ENCODE peak calls at places on chromosomes 11 and 22, in six cellular contexts. Z, D, X, W, V and I are unnamed samples.

GRCh38 chr22:43090130-43090789 is 1.1 kb upstream of the TTLL1 start:
- DNase-seq in V (no peak), W (peak; percentile 61), X (peak; percentile 80), D (peak; percentile 71), Z (no peak), I (peak; percentile 87)

GRCh38 chr22:27919943-27920755 is 1.1 kb upstream of the PITPNB start:
- DNase-seq in D (no peak), V (no peak), Z (peak; percentile 27), X (peak; percentile 46), W (peak; percentile 4), I (no peak)

GRCh38 chr11:8209208-8209807 is 40.5 kb upstream of the RIC3 start:
- DNase-seq in X (no peak), Z (no peak), V (no peak), W (peak; percentile 15), D (no peak), I (no peak)

GRCh38 chr11:116454020-116454645 is 318.7 kb downstream of the BUD13 start:
- DNase-seq in V (no peak), D (no peak), Z (peak; percentile 52), X (peak; percentile 31), W (peak; percentile 4), I (peak; percentile 54)

GRCh38 chr11:79059171-79059570 is 381.7 kb downstream of the TENM4 start:
- DNase-seq in X (no peak), W (no peak), V (no peak), D (no peak), Z (no peak), I (no peak)

GRCh38 chr11:129440028-129440630 is 64.5 kb downstream of the BARX2 start:
- DNase-seq in Z (no peak), W (no peak), V (no peak), X (no peak), D (no peak), I (no peak)

GRCh38 chr11:108672113-108672512 is 7.2 kb downstream of the DDX10 start:
- DNase-seq in V (no peak), D (peak; percentile 24), W (no peak), X (peak; percentile 61), Z (no peak), I (peak; percentile 24)

GRCh38 chr11:123103326-123103980 is 41.5 kb upstream of the HSPA8 start:
- DNase-seq in W (peak; percentile 29), Z (peak; percentile 16), X (peak; percentile 46), D (no peak), V (no peak), I (peak; percentile 90)

GRCh38 chr11:128720522-128720985 is 26.7 kb downstream of the FLI1 start:
- DNase-seq in X (peak; percentile 58), D (no peak), Z (peak; percentile 58), W (peak; percentile 59), V (no peak), I (no peak)

GRCh38 chr11:86805873-86806310 is 5.5 kb downstream of the PRSS23 start:
- DNase-seq in X (no peak), Z (no peak), V (no peak), W (peak; percentile 44), D (no peak), I (no peak)

GRCh38 chr11:104332110-104332509 is 168.2 kb upstream of the PDGFD start:
- DNase-seq in W (no peak), D (no peak), X (no peak), V (no peak), Z (peak; percentile 34), I (no peak)

GRCh38 chr22:46061431-46062231 is 84.7 kb upstream of the WNT7B start:
- DNase-seq in W (no peak), Z (no peak), D (no peak), V (no peak), X (no peak), I (no peak)

GRCh38 chr11:19980388-19980787 is 179.9 kb downstream of the DBX1 start:
- DNase-seq in W (no peak), X (no peak), D (no peak), V (no peak), Z (no peak), I (no peak)

GRCh38 chr22:40703731-40704130 is 24.4 kb downstream of the MCHR1 start:
- DNase-seq in Z (no peak), W (no peak), D (no peak), X (no peak), V (no peak), I (peak; percentile 20)

GRCh38 chr11:96130061-96130460 is 206.2 kb upstream of the MTMR2 start:
- DNase-seq in W (no peak), V (no peak), D (no peak), X (no peak), Z (no peak), I (no peak)

GRCh38 chr22:41603873-41604332 is 14.3 kb upstream of the PMM1 start:
- DNase-seq in W (peak; percentile 68), D (no peak), Z (no peak), V (no peak), X (no peak), I (no peak)

GRCh38 chr11:117221775-117222517 is 9.9 kb downstream of the PCSK7 start:
- DNase-seq in X (no peak), W (no peak), D (no peak), V (no peak), Z (no peak), I (peak; percentile 66)

GRCh38 chr11:70846781-70847400 is 405.5 kb downstream of the SHANK2 start:
- DNase-seq in D (no peak), Z (no peak), V (no peak), X (no peak), W (no peak), I (no peak)

GRCh38 chr11:74932797-74933196 is 16.1 kb downstream of the XRRA1 start:
- DNase-seq in X (peak; percentile 70), D (no peak), W (no peak), V (no peak), Z (no peak), I (no peak)

GRCh38 chr11:19536131-19536530 is 176.5 kb upstream of the NAV2 start:
- DNase-seq in Z (no peak), D (no peak), V (no peak), W (no peak), X (no peak), I (no peak)

GRCh38 chr11:706439-706956 is 467 bp downstream of the EPS8L2 start:
- DNase-seq in V (no peak), D (no peak), Z (no peak), X (no peak), W (no peak), I (no peak)

GRCh38 chr11:130439876-130440275 is 8.6 kb upstream of the ADAMTS15 start:
- DNase-seq in X (no peak), D (no peak), W (no peak), V (no peak), Z (no peak), I (no peak)

GRCh38 chr11:130160460-130161090 is 993 bp downstream of the ST14 start:
- DNase-seq in V (no peak), X (no peak), W (no peak), D (no peak), Z (no peak), I (no peak)

GRCh38 chr22:40348025-40348658 is 1.8 kb downstream of the ADSL start:
- DNase-seq in Z (peak; percentile 14), W (peak; percentile 73), D (no peak), X (peak; percentile 44), V (peak; percentile 42), I (peak; percentile 40)

GRCh38 chr11:45901646-45902045 is 5.4 kb downstream of the FREY1 start:
- DNase-seq in Z (peak; percentile 41), X (no peak), D (no peak), V (no peak), W (no peak), I (no peak)

GRCh38 chr11:62012451-62013265 is 45.2 kb upstream of the FTH1 start:
- DNase-seq in V (no peak), W (no peak), X (peak; percentile 33), Z (no peak), D (no peak), I (no peak)

GRCh38 chr11:95084509-95084908 is 5.1 kb upstream of the ENDOD1 start:
- DNase-seq in W (peak; percentile 78), Z (no peak), D (no peak), X (no peak), V (no peak), I (no peak)